ENCODE peak calls at places on chromosomes 11 and 22, in ten cellular contexts. O is H54, A is adrenal gland, D is tibial nerve, T is A549, Q is IMR-90, P is Peyer's patch, G is HCT116, M is ovary, E is right lobe of liver. V is an unnamed sample.

GRCh38 chr22:36334838-36335603 is 52.7 kb downstream of the MYH9 start:
- DNase-seq in M (no peak), O (peak; percentile 64), E (no peak), P (no peak), G (no peak), D (no peak), Q (peak; percentile 84), T (no peak), A (peak; percentile 76), V (peak; percentile 81)

GRCh38 chr11:100777736-100778135 is 90.6 kb downstream of the ARHGAP42 start:
- DNase-seq in P (no peak), M (no peak), D (no peak), A (no peak), G (no peak), Q (no peak), E (no peak), T (no peak), O (no peak), V (no peak)

GRCh38 chr11:131993291-131993690 is 622.9 kb downstream of the NTM start:
- DNase-seq in G (no peak), A (no peak), D (no peak), T (no peak), O (no peak), E (no peak), Q (peak; percentile 44), M (no peak), P (no peak), V (no peak)

GRCh38 chr11:68550485-68550817 is 89.9 kb downstream of the PPP6R3 start:
- DNase-seq in E (no peak), Q (peak; percentile 21), P (no peak), M (no peak), O (no peak), T (no peak), G (no peak), D (no peak), A (no peak), V (no peak)

GRCh38 chr22:36702832-36703210 is 731 bp downstream of the CACNG2 start:
- DNase-seq in D (no peak), E (no peak), T (peak; percentile 6), G (no peak), A (no peak), Q (no peak), M (no peak), O (no peak), P (no peak), V (no peak)

GRCh38 chr11:129766858-129767604 is 48.6 kb upstream of the TMEM45B start:
- DNase-seq in M (no peak), A (no peak), G (peak; percentile 44), D (no peak), P (peak; percentile 56), O (no peak), Q (peak; percentile 23), T (no peak), E (no peak), V (peak; percentile 15)

GRCh38 chr11:32422545-32422944 is 12.8 kb downstream of the WT1 start:
- DNase-seq in G (no peak), A (no peak), T (no peak), M (no peak), D (no peak), O (no peak), P (no peak), Q (no peak), E (no peak), V (no peak)

GRCh38 chr11:101031713-101032112 is 97.9 kb downstream of the PGR start:
- DNase-seq in A (no peak), P (no peak), E (no peak), Q (no peak), T (no peak), M (no peak), G (no peak), D (no peak), O (no peak), V (no peak)

GRCh38 chr11:47611240-47611863 is 17.1 kb upstream of the C1QTNF4 start:
- DNase-seq in A (no peak), D (no peak), P (no peak), M (no peak), G (no peak), E (no peak), O (no peak), Q (no peak), T (no peak), V (no peak)

GRCh38 chr11:122339661-122340060 is 223.6 kb upstream of the BLID start:
- DNase-seq in T (no peak), P (no peak), M (no peak), O (no peak), A (no peak), D (no peak), Q (no peak), G (no peak), E (no peak), V (no peak)

GRCh38 chr11:88329563-88330250 is 7.8 kb downstream of the CTSC start:
- DNase-seq in Q (no peak), T (no peak), M (no peak), A (no peak), E (no peak), D (no peak), O (no peak), P (no peak), G (no peak), V (no peak)
- TF ChIP-seq POLR2A in Q (no peak), T (no peak), M (no peak), A (no peak), E (no peak), D (no peak), O (no peak), P (no peak), G (no peak), V (no peak)

GRCh38 chr11:64765841-64766682 is 6.3 kb upstream of the PYGM start:
- DNase-seq in M (peak; percentile 27), T (no peak), G (no peak), O (no peak), Q (no peak), P (no peak), D (no peak), E (no peak), A (peak; percentile 62), V (no peak)

GRCh38 chr11:64766881-64767280 is 7.1 kb upstream of the PYGM start:
- DNase-seq in Q (no peak), E (no peak), D (no peak), P (peak; percentile 38), O (no peak), T (no peak), M (no peak), A (peak; percentile 20), G (no peak), V (no peak)

GRCh38 chr11:64763804-64764611 is 4.2 kb upstream of the PYGM start:
- DNase-seq in P (no peak), T (no peak), D (no peak), E (no peak), O (no peak), A (peak; percentile 41), G (no peak), M (no peak), Q (no peak), V (no peak)

GRCh38 chr11:64764753-64765152 is 5.0 kb upstream of the PYGM start:
- DNase-seq in O (no peak), E (no peak), P (no peak), A (peak; percentile 15), T (no peak), D (no peak), Q (no peak), G (no peak), M (no peak), V (no peak)

DNA sequence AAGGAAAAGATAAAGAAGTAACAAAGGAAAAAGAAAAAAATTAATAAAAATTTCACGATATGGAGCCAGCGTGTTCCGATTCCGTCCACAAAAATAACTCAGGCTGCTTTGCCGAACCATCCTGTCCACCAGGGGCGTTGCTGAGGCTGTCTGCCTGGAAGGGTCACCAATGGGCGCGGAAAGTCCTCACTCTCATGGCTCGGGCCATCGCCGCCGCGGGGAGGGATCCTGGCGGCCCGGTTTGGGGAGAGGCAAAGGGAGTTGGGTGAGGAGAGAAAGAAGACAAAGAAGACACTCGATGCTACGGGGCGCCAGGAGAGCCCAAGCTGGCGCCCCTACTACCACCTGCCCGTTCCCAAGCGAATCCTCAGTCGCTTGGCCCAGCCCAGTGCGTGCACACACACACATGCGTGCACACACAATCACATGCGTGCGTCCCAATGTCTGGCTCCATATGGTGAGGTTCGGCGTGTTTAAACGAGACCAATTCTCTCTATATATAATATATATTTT is 5.6 kb upstream of the PYGM start:
- DNase-seq in O (no peak), G (no peak), M (no peak), A (peak; percentile 48), Q (no peak), P (peak; percentile 46), D (no peak), E (no peak), T (no peak), V (no peak)
- TF ChIP-seq POLR2A in O (no peak), G (no peak), M (no peak), A (no peak), Q (no peak), P (no peak), D (no peak), E (no peak), T (no peak), V (no peak)

DNA sequence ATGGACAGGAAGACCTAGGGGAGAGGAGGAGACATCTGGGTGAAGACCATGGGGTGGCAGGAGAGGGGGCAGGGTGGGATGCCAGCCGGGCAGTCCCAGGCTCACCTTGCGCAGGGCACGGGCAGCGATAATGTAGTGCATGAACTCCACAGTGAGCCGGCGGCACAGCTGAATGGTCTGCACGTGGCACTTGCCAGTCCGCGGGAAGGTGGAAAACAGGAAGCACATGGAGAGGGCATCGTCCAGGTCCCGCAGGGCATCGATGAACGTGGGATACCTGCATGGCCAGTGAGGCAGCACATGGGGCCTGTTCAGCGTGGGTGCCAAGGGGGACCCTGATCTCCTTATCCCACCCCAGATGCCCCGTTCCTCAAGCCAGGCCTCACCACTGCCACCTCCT is 7.3 kb downstream of the PES1 start:
- DNase-seq in M (no peak), P (no peak), E (no peak), A (no peak), D (no peak), O (no peak), T (no peak), G (no peak), Q (no peak), V (no peak)
- TF ChIP-seq POLR2A in M (no peak), P (no peak), E (no peak), A (no peak), D (no peak), O (no peak), T (no peak), G (no peak), Q (no peak), V (no peak)

DNA sequence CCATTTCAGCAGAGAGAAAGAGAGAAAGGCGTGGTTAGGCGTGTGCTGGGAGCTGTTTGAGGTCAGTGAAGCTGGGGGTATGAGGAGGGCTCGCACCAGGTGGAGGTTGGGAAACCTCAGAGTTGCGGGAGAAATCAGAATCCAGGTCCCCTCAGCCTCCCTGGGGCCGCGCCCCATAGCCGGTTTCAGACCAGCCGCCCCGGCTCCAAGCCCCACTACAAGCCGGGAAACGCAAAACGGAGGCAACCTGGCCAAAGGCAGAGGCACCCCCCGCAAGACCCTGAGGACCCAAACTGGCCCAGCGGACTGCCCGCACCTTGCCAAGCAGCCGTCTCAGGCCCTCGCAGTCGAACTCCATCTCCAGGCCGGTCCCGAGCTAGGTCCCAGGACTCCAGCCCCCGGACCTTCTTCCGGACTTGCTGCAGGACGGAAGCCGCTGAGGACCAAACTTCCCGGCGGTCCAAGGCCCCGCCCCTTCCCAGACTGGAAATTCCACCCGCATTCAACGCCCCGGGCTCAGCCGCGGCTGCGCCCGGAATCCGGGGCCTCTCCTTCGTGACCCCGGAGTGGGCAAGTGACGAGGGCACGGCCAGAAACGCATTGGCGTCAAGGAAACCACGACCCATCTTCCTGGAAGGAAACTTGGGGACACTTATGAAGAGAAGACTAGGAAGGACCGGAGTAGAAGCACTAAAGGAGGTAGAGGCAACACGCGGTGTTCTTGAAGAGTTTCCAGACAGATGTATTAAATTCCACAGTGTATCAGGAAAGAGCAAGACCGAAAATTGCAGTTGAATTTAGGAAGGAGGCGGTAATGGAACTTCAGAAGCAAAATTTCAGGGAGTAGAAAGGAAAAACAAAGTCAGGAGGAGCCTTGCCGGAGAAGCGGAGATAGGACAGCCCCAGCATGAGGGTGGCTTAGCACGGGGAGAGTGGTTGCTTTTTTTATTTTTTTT is at the start of gene UEVLD:
- DNase-seq in M (peak; percentile 91), G (peak; percentile 75), D (peak; percentile 85), E (peak; percentile 90), A (peak; percentile 92), P (peak; percentile 94), T (peak; percentile 97), O (peak; percentile 88), Q (peak; percentile 89), V (peak; percentile 81)
- TF ChIP-seq POLR2A in M (peak; percentile 67), G (peak; percentile 79), D (peak; percentile 56), E (peak; percentile 74), A (peak; percentile 62), P (peak; percentile 76), T (peak; percentile 84), O (peak; percentile 86), Q (peak; percentile 71), V (peak; percentile 73)

V was measured in erythroblast.